ENCODE peak calls at places on chromosomes 12 and 14, in four cellular contexts. V, C, Z and H are unnamed samples. For H3K4me1, the result is how much of the 10 kb centered on the place peaks cover.

GRCh38 chr12:49552014-49552413 is 13.2 kb downstream of the KCNH3 start:
- DNase-seq in V (no peak), Z (no peak), C (no peak), H (no peak)

GRCh38 chr14:50222061-50222613 is 9.2 kb downstream of the SOS2 start:
- DNase-seq in Z (no peak), C (no peak), V (no peak), H (no peak)

GRCh38 chr12:57724936-57725740 is 13.4 kb downstream of the AGAP2 start:
- DNase-seq in Z (no peak), C (peak), V (no peak), H (no peak)

GRCh38 chr14:51562816-51563215 is 88.9 kb upstream of the FRMD6 start:
- DNase-seq in Z (no peak), C (no peak), V (no peak), H (no peak)

GRCh38 chr12:52181757-52182156 is 10.1 kb downstream of the KRT80 start:
- DNase-seq in V (no peak), Z (no peak), C (no peak), H (no peak)

GRCh38 chr14:68638056-68638816 is 154.6 kb downstream of the ZFP36L1 start:
- DNase-seq in C (peak), Z (no peak), V (no peak), H (no peak)

GRCh38 chr12:132518354-132518992 is 28.5 kb downstream of the FBRSL1 start:
- DNase-seq in C (no peak), V (no peak), Z (no peak), H (no peak)

GRCh38 chr14:100577986-100578431 is 9.2 kb downstream of the BEGAIN start:
- DNase-seq in C (no peak), Z (no peak), V (no peak), H (no peak)

GRCh38 chr12:14769462-14769836 is 33.8 kb downstream of the WBP11 start:
- DNase-seq in C (peak), V (no peak), Z (no peak), H (no peak)

GRCh38 chr12:19052689-19053088 is 76.8 kb upstream of the PLEKHA5 start:
- DNase-seq in V (no peak), C (no peak), Z (no peak), H (no peak)

GRCh38 chr12:132284618-132285310 is 44.6 kb downstream of the GALNT9 start:
- DNase-seq in Z (no peak), V (no peak), C (peak), H (no peak)

GRCh38 chr14:43360239-43360638 is 1146.8 kb downstream of the FSCB start:
- DNase-seq in V (no peak), Z (no peak), C (no peak), H (no peak)

GRCh38 chr12:9851050-9851449 is 18.1 kb downstream of the CLEC2B start:
- DNase-seq in V (no peak), C (no peak), Z (no peak), H (no peak)

GRCh38 chr14:96203635-96204034 is 1.0 kb upstream of the BDKRB2 start:
- DNase-seq in Z (no peak), V (no peak), C (no peak), H (no peak)

GRCh38 chr12:125029756-125030358 is 35.4 kb upstream of the AACS start:
- DNase-seq in V (no peak), C (no peak), Z (no peak), H (no peak)

GRCh38 chr12:112586148-112586783 is 167.5 kb downstream of the PTPN11 start:
- DNase-seq in V (no peak), C (no peak), Z (no peak), H (no peak)

GRCh38 chr14:93926209-93926872 is 803 bp upstream of the FAM181A start:
- DNase-seq in V (no peak), Z (no peak), C (no peak), H (no peak)

GRCh38 chr12:81962126-81962856 is 203.1 kb upstream of the PPFIA2 start:
- DNase-seq in C (no peak), Z (no peak), V (no peak), H (no peak)

GRCh38 chr12:26845057-26845666 is 12.2 kb upstream of the ITPR2 start:
- DNase-seq in Z (no peak), C (peak), V (peak), H (peak)

GRCh38 chr14:64774272-64774671 is 70.0 kb downstream of the PLEKHG3 start:
- DNase-seq in C (no peak), Z (no peak), V (no peak), H (no peak)

GRCh38 chr14:94462763-94463572 is 10.4 kb upstream of the SERPINA11 start:
- DNase-seq in V (no peak), Z (no peak), C (no peak), H (no peak)

GRCh38 chr12:122865268-122866231 is 30.3 kb downstream of the HIP1R start:
- DNase-seq in C (no peak), Z (no peak), V (peak), H (peak)

GRCh38 chr12:39807043-39807442 is 187.4 kb upstream of the ABCD2 start:
- DNase-seq in Z (no peak), C (no peak), V (peak), H (peak)

GRCh38 chr12:25241171-25242020 is 9.3 kb downstream of the KRAS start:
- DNase-seq in C (no peak), Z (no peak), V (peak), H (peak)

GRCh38 chr12:89833337-89834252 is 125.0 kb upstream of the ATP2B1 start:
- DNase-seq in Z (no peak), C (no peak), V (no peak), H (no peak)

GRCh38 chr12:74816398-74817175 is 279.0 kb downstream of the ATXN7L3B start:
- DNase-seq in V (no peak), Z (no peak), C (no peak), H (no peak)

GRCh38 chr12:47282206-47282605 is 202.4 kb upstream of the AMIGO2 start:
- DNase-seq in C (no peak), V (no peak), Z (no peak), H (no peak)

GRCh38 chr12:124030510-124030909 is 57.5 kb downstream of the ZNF664 start:
- DNase-seq in V (peak), Z (no peak), C (no peak), H (no peak)

GRCh38 chr12:132424118-132424438 is 65.9 kb upstream of the FBRSL1 start:
- DNase-seq in Z (no peak), V (no peak), C (no peak), H (no peak)

GRCh38 chr12:121921106-121921505 is 2.7 kb downstream of the CFAP251 start:
- DNase-seq in V (no peak), C (no peak), Z (no peak), H (no peak)

GRCh38 chr12:19025582-19025981 is 104.0 kb upstream of the PLEKHA5 start:
- DNase-seq in C (no peak), Z (no peak), V (no peak), H (no peak)

GRCh38 chr14:90676859-90677258 is 139.4 kb downstream of the TTC7B start:
- DNase-seq in V (no peak), C (no peak), Z (no peak), H (no peak)

GRCh38 chr12:68113644-68114043 is 45.9 kb downstream of the IFNG start:
- DNase-seq in V (peak), C (peak), Z (no peak), H (peak)

GRCh38 chr12:64696065-64696741 is 63.0 kb downstream of the GNS start:
- DNase-seq in C (no peak), V (peak), Z (no peak), H (no peak)

GRCh38 chr14:30882431-30882830 is 8.1 kb downstream of the COCH start:
- DNase-seq in C (no peak), V (no peak), Z (no peak), H (no peak)

GRCh38 chr14:101817511-101818001 is 56.0 kb downstream of the PPP2R5C start:
- DNase-seq in Z (no peak), C (no peak), V (peak), H (no peak)

GRCh38 chr14:101823081-101823480 is 61.6 kb downstream of the PPP2R5C start:
- DNase-seq in Z (no peak), V (no peak), C (no peak), H (no peak)

GRCh38 chr14:101821528-101821927 is 60.0 kb downstream of the PPP2R5C start:
- DNase-seq in C (no peak), Z (no peak), V (no peak), H (no peak)

GRCh38 chr14:101819251-101819990 is 57.9 kb downstream of the PPP2R5C start:
- DNase-seq in Z (no peak), V (no peak), C (no peak), H (no peak)

GRCh38 chr14:101820283-101820798 is 58.8 kb downstream of the PPP2R5C start:
- DNase-seq in Z (peak), V (no peak), C (no peak), H (no peak)
- H3K4me1 ChIP-seq in Z (under half), V (under half), C (under half), H (under half)

DNA sequence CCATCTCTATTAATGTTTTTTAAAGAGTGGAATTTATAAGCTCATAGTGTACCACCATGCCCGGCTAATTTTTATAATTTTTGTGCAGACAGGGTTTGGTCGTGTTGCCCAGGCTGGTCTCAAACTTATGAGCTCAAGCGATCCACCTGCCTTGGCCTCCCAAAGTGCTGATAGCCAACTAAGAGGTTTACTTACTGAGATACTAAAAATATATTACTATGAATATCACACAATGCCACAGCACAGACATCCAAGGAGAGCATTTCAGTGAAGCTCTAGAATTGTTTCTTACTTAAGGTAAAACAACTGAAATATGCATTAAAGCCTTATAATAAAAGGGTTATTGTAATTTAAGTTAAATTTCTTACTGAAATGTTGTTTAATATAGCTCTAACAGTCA is 99.5 kb downstream of the SLC41A2 start:
- DNase-seq in Z (no peak), V (no peak), C (no peak), H (no peak)
- TF ChIP-seq SRF in Z (no peak), V (no peak), C (no peak), H (no peak)

GRCh38 chr12:113897406-113897805 is 68.7 kb downstream of the RBM19 start:
- DNase-seq in V (no peak), Z (no peak), C (no peak), H (no peak)

GRCh38 chr12:113898466-113898865 is 67.7 kb downstream of the RBM19 start:
- DNase-seq in V (no peak), C (no peak), Z (no peak), H (no peak)

GRCh38 chr12:113899844-113900471 is 66.2 kb downstream of the RBM19 start:
- DNase-seq in V (peak), Z (no peak), C (no peak), H (no peak)

GRCh38 chr12:113900711-113901110 is 65.4 kb downstream of the RBM19 start:
- DNase-seq in Z (no peak), V (no peak), C (no peak), H (no peak)

GRCh38 chr12:113899042-113899843 is 66.9 kb downstream of the RBM19 start:
- DNase-seq in C (no peak), V (no peak), Z (no peak), H (no peak)
- TF ChIP-seq EGR1 in C (no peak), V (no peak), Z (no peak), H (no peak)

DNA sequence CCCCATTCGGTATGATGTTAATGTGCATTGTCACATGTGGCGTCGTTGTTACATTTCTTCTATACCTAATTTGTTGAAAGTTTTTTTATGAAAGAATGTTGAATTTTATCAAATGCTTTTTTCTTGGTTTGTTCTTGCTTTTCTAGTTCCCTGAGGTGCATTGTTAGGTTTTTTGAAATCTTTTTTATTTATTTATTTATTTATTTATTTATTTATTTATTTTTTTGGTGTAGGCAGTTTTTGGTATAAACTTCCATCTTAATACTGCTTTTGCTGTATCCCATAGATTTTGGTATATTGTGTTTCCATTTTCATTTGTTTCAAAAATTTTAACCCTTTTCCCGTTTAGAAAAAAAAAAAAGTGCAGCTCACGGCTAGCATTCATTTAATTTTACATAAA is 121.1 kb upstream of the HMGA2 start:
- DNase-seq in Z (no peak), C (no peak), V (no peak), H (no peak)
- H3K4me1 ChIP-seq in Z (under half), C (under half), V (under half), H (under half)

DNA sequence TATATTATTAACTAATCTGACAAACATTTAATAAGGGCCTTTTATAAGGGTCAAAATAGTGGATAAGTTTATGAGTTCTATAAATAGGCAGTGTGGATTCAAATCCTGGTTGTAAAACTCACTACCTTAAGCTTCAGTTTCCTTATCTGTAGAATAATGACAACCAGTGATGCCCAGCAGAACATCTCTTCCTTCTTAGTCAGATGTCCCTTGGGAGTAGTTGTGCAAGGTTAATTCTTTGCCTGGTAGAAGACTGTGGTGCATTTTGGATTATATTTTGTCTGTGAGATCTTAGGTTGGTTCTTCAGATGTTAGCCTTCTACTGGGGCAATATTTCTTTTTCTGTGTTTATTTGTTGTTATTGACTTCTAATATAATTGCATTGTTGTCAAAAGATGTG is 59.5 kb downstream of the ARID2 start:
- DNase-seq in C (no peak), Z (no peak), V (no peak), H (no peak)
- TF ChIP-seq SRF in C (no peak), Z (no peak), V (no peak), H (no peak)

DNA sequence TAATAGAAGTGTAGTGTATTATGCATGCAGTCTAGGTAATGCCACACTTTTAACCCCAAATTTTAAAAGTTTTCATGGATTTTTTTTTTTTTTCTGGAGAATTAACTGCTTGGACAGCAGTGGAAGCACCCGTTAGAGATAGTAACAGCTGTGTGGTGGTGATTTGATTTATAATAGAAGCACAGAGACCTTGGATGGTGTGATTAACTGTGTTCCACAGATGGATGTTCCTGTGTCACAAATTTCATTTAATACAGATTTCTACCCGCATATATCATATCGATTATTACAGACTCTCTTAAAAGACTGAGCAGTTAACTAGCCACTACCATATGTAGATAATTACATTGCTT is 47.0 kb downstream of the IFT81 start:
- DNase-seq in C (no peak), Z (no peak), V (no peak), H (no peak)
- TF ChIP-seq EGR1 in C (no peak), Z (no peak), V (no peak), H (no peak)

DNA sequence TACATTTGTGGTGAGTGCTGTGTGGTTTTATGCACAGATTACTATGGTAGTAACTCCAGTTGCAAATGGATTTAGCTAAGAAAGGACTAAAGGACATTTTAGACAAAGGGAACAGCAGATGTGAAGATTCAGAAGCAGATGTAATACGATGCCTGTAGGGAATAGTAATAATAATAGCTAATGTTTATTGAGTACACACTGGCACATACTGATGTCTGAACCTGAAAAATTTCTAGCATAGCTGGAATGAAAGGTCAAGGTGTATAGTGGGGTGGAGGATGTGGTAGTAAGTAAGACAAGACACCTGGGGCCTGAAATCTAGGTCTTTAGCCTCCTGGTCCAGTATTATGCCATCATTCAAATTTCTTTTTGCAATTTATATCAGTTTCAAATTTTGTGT is 54.3 kb upstream of the LRTM2 start:
- DNase-seq in Z (no peak), V (no peak), C (no peak), H (no peak)
- H3K4me1 ChIP-seq in Z (under half), V (under half), C (under half), H (under half)

GRCh38 chr12:95551913-95552516 is 739 bp upstream of the USP44 start:
- DNase-seq in V (no peak), Z (no peak), C (no peak), H (no peak)
- TF ChIP-seq SRF in V (no peak), Z (no peak), C (no peak), H (no peak)